ENCODE peak calls at places on chromosome 4, in seven cellular contexts. One of them, this sample, is unnamed.

GRCh38 chr4:56656346-56656643 is 24.8 kb downstream of the HOPX start:
- DNase-seq in stomach: peak
- DNase-seq in ovary: no peak
- DNase-seq in A549: no peak
- DNase-seq in breast epithelium: no peak
- DNase-seq in H1: no peak
- DNase-seq in suprapubic skin: no peak
- DNase-seq in this sample: no peak

GRCh38 chr4:8532245-8532781 is 47.9 kb upstream of the GPR78 start:
- DNase-seq in H1: no peak
- DNase-seq in breast epithelium: no peak
- DNase-seq in ovary: no peak
- DNase-seq in A549: no peak
- DNase-seq in suprapubic skin: no peak
- DNase-seq in stomach: no peak
- DNase-seq in this sample: no peak

GRCh38 chr4:65719635-65720034 is 49.3 kb upstream of the EPHA5 start:
- DNase-seq in A549: no peak
- DNase-seq in suprapubic skin: no peak
- DNase-seq in H1: no peak
- DNase-seq in breast epithelium: no peak
- DNase-seq in ovary: no peak
- DNase-seq in stomach: no peak
- DNase-seq in this sample: no peak

GRCh38 chr4:41144812-41145211 is 69.5 kb downstream of the APBB2 start:
- DNase-seq in stomach: no peak
- DNase-seq in H1: no peak
- DNase-seq in suprapubic skin: no peak
- DNase-seq in ovary: no peak
- DNase-seq in breast epithelium: no peak
- DNase-seq in A549: no peak
- DNase-seq in this sample: no peak

GRCh38 chr4:80237992-80238391 is 28.5 kb upstream of the FGF5 start:
- DNase-seq in H1: no peak
- DNase-seq in suprapubic skin: no peak
- DNase-seq in breast epithelium: no peak
- DNase-seq in A549: peak
- DNase-seq in ovary: no peak
- DNase-seq in stomach: no peak
- DNase-seq in this sample: no peak

GRCh38 chr4:168028568-168028967 is 63.8 kb upstream of the ANXA10 start:
- DNase-seq in suprapubic skin: no peak
- DNase-seq in ovary: no peak
- DNase-seq in A549: peak
- DNase-seq in H1: no peak
- DNase-seq in breast epithelium: no peak
- DNase-seq in stomach: peak
- DNase-seq in this sample: no peak

GRCh38 chr4:151866266-151866918 is 105.6 kb upstream of the GATB start:
- DNase-seq in stomach: no peak
- DNase-seq in A549: no peak
- DNase-seq in suprapubic skin: no peak
- DNase-seq in H1: no peak
- DNase-seq in breast epithelium: no peak
- DNase-seq in ovary: no peak
- DNase-seq in this sample: no peak

GRCh38 chr4:25113915-25114904 is 46.0 kb downstream of the SEPSECS start:
- DNase-seq in breast epithelium: no peak
- DNase-seq in A549: no peak
- DNase-seq in ovary: no peak
- DNase-seq in H1: no peak
- DNase-seq in suprapubic skin: no peak
- DNase-seq in stomach: no peak
- DNase-seq in this sample: peak

GRCh38 chr4:189084671-189085070 is 856.0 kb upstream of the FRG1 start:
- DNase-seq in suprapubic skin: no peak
- DNase-seq in ovary: no peak
- DNase-seq in breast epithelium: no peak
- DNase-seq in H1: no peak
- DNase-seq in A549: peak
- DNase-seq in stomach: no peak
- DNase-seq in this sample: no peak

GRCh38 chr4:105246712-105247111 is 100.0 kb downstream of the TET2 start:
- DNase-seq in breast epithelium: no peak
- DNase-seq in suprapubic skin: no peak
- DNase-seq in ovary: no peak
- DNase-seq in H1: no peak
- DNase-seq in A549: no peak
- DNase-seq in stomach: no peak
- DNase-seq in this sample: no peak

GRCh38 chr4:101229116-101229515 is 118.2 kb downstream of the PPP3CA start:
- DNase-seq in ovary: no peak
- DNase-seq in A549: no peak
- DNase-seq in stomach: no peak
- DNase-seq in suprapubic skin: no peak
- DNase-seq in H1: no peak
- DNase-seq in breast epithelium: no peak
- DNase-seq in this sample: no peak

GRCh38 chr4:93814722-93815121 is 13.8 kb upstream of the ATOH1 start:
- DNase-seq in H1: no peak
- DNase-seq in suprapubic skin: no peak
- DNase-seq in breast epithelium: no peak
- DNase-seq in ovary: no peak
- DNase-seq in stomach: no peak
- DNase-seq in A549: no peak
- DNase-seq in this sample: peak

GRCh38 chr4:15658136-15658535 is 3.0 kb upstream of the FBXL5 start:
- DNase-seq in suprapubic skin: no peak
- DNase-seq in breast epithelium: no peak
- DNase-seq in H1: no peak
- DNase-seq in stomach: no peak
- DNase-seq in ovary: no peak
- DNase-seq in A549: no peak
- DNase-seq in this sample: no peak

GRCh38 chr4:147823135-147823534 is 91.2 kb downstream of the ARHGAP10 start:
- DNase-seq in H1: no peak
- DNase-seq in ovary: no peak
- DNase-seq in A549: no peak
- DNase-seq in breast epithelium: no peak
- DNase-seq in stomach: no peak
- DNase-seq in suprapubic skin: no peak
- DNase-seq in this sample: no peak

GRCh38 chr4:161581262-161581661 is 582.5 kb downstream of the FSTL5 start:
- DNase-seq in ovary: no peak
- DNase-seq in breast epithelium: no peak
- DNase-seq in suprapubic skin: no peak
- DNase-seq in H1: no peak
- DNase-seq in stomach: no peak
- DNase-seq in A549: peak
- DNase-seq in this sample: no peak

GRCh38 chr4:171880136-171880535 is 66.9 kb downstream of the GALNTL6 start:
- DNase-seq in ovary: no peak
- DNase-seq in stomach: no peak
- DNase-seq in A549: peak
- DNase-seq in H1: no peak
- DNase-seq in suprapubic skin: no peak
- DNase-seq in breast epithelium: no peak
- DNase-seq in this sample: no peak

GRCh38 chr4:98828801-98829200 is 100.1 kb downstream of the EIF4E start:
- DNase-seq in suprapubic skin: no peak
- DNase-seq in stomach: no peak
- DNase-seq in A549: peak
- DNase-seq in ovary: no peak
- DNase-seq in breast epithelium: no peak
- DNase-seq in H1: no peak
- DNase-seq in this sample: no peak

GRCh38 chr4:116599859-116600258 is 485.5 kb downstream of the TRAM1L1 start:
- DNase-seq in H1: peak
- DNase-seq in A549: peak
- DNase-seq in suprapubic skin: peak
- DNase-seq in ovary: no peak
- DNase-seq in stomach: no peak
- DNase-seq in breast epithelium: no peak
- DNase-seq in this sample: no peak

GRCh38 chr4:139943277-139943676 is 210.7 kb downstream of the MAML3 start:
- DNase-seq in ovary: no peak
- DNase-seq in A549: no peak
- DNase-seq in H1: peak
- DNase-seq in stomach: no peak
- DNase-seq in suprapubic skin: no peak
- DNase-seq in breast epithelium: no peak
- DNase-seq in this sample: no peak

GRCh38 chr4:82017680-82018079 is 356.1 kb downstream of the HNRNPD start:
- DNase-seq in breast epithelium: no peak
- DNase-seq in suprapubic skin: no peak
- DNase-seq in stomach: no peak
- DNase-seq in H1: no peak
- DNase-seq in ovary: no peak
- DNase-seq in A549: peak
- DNase-seq in this sample: no peak

GRCh38 chr4:52883183-52883621 is 21.1 kb downstream of the RASL11B start:
- DNase-seq in A549: no peak
- DNase-seq in suprapubic skin: no peak
- DNase-seq in ovary: no peak
- DNase-seq in breast epithelium: no peak
- DNase-seq in stomach: no peak
- DNase-seq in H1: no peak
- DNase-seq in this sample: no peak

GRCh38 chr4:168723020-168723419 is 226.2 kb downstream of the PALLD start:
- DNase-seq in A549: no peak
- DNase-seq in suprapubic skin: no peak
- DNase-seq in stomach: no peak
- DNase-seq in ovary: no peak
- DNase-seq in breast epithelium: no peak
- DNase-seq in H1: no peak
- DNase-seq in this sample: peak

DNA sequence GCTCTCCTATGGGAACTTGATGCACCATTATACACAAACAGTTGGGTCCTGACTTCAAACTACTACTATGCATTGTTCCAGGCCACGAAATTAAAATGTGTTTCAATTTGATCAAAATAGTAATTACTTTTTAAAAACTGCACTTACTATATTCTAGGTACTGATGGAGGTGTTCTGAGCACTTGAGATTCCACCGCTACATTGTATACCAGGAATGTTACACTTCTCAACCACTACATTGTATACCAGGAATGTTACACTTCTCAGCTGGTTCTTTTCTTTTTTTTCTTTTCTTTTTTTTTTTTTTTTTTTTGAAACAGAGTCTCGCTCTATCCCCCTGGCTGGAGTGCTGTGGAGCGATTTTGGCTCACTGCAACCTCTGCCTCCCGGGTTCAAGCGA is 77.9 kb downstream of the ELOVL6 start:
- DNase-seq in ovary: no peak
- DNase-seq in suprapubic skin: no peak
- DNase-seq in breast epithelium: no peak
- DNase-seq in H1: no peak
- DNase-seq in A549: no peak
- DNase-seq in stomach: no peak
- DNase-seq in this sample: no peak
- TF ChIP-seq POLR2A in ovary: no peak
- TF ChIP-seq POLR2A in suprapubic skin: no peak
- TF ChIP-seq POLR2A in breast epithelium: no peak
- TF ChIP-seq POLR2A in H1: no peak
- TF ChIP-seq POLR2A in A549: no peak
- TF ChIP-seq POLR2A in stomach: no peak
- TF ChIP-seq POLR2A in this sample: no peak

GRCh38 chr4:83281326-83281725 is 3.3 kb downstream of the COQ2 start:
- DNase-seq in suprapubic skin: no peak
- DNase-seq in A549: peak
- DNase-seq in stomach: no peak
- DNase-seq in breast epithelium: no peak
- DNase-seq in H1: no peak
- DNase-seq in ovary: no peak
- DNase-seq in this sample: no peak

GRCh38 chr4:83282049-83282535 is 2.5 kb downstream of the COQ2 start:
- DNase-seq in ovary: peak
- DNase-seq in stomach: peak
- DNase-seq in H1: no peak
- DNase-seq in breast epithelium: no peak
- DNase-seq in A549: peak
- DNase-seq in suprapubic skin: no peak
- DNase-seq in this sample: peak

GRCh38 chr4:83285022-83285387 is 407 bp upstream of the COQ2 start:
- DNase-seq in ovary: peak
- DNase-seq in breast epithelium: no peak
- DNase-seq in H1: no peak
- DNase-seq in suprapubic skin: no peak
- DNase-seq in A549: peak
- DNase-seq in stomach: no peak
- DNase-seq in this sample: peak

GRCh38 chr4:83284161-83285021 is at the start of gene COQ2:
- DNase-seq in A549: peak
- DNase-seq in H1: peak
- DNase-seq in breast epithelium: peak
- DNase-seq in ovary: peak
- DNase-seq in suprapubic skin: peak
- DNase-seq in stomach: peak
- DNase-seq in this sample: peak
- TF ChIP-seq POLR2A in A549: peak
- TF ChIP-seq POLR2A in H1: peak
- TF ChIP-seq POLR2A in breast epithelium: no peak
- TF ChIP-seq POLR2A in ovary: peak
- TF ChIP-seq POLR2A in suprapubic skin: peak
- TF ChIP-seq POLR2A in stomach: no peak
- TF ChIP-seq POLR2A in this sample: peak

DNA sequence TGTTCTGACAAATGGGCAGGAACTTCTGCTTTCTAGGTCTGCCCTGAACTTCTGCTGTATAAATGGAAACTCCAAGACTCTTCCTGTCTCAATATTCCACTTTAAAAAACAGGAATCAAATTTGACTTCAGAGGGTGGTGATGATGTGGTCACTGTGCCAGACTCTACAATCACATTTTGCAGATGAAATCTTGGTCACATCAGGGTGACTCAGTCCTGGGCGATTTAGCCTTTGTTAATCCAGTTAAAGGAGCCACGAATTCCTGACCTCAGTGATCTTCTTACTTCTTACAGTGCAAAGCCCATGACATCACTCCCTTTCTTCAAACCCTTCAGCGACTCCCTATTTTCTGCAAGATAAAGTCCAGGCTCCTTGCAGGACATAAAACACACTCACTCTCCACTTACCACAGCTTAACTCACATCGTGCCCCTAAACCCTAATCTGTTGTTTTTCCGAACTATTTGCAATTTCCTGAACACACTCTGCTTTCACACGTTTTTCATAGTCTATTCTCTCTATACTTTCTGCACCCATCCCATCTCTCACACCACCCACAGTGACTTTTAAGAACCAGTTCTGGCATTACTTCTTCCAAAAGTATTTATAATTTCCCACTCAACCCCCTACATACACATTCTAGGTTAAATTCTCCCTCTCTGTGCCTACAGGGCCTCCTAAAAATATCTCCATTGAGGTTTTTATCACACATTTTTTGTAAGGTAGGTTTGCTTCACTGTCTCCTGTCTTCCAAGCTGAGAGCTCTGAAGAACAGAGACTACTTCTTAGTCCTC is 11.1 kb downstream of the GASK1B start:
- DNase-seq in A549: peak
- DNase-seq in stomach: no peak
- DNase-seq in suprapubic skin: no peak
- DNase-seq in breast epithelium: no peak
- DNase-seq in H1: no peak
- DNase-seq in ovary: no peak
- DNase-seq in this sample: peak
- TF ChIP-seq POLR2A in A549: no peak
- TF ChIP-seq POLR2A in stomach: no peak
- TF ChIP-seq POLR2A in suprapubic skin: no peak
- TF ChIP-seq POLR2A in breast epithelium: no peak
- TF ChIP-seq POLR2A in H1: no peak
- TF ChIP-seq POLR2A in ovary: no peak
- TF ChIP-seq POLR2A in this sample: peak

GRCh38 chr4:125520258-125520990 is 205.7 kb downstream of the FAT4 start:
- DNase-seq in A549: no peak
- DNase-seq in stomach: no peak
- DNase-seq in ovary: no peak
- DNase-seq in H1: no peak
- DNase-seq in suprapubic skin: no peak
- DNase-seq in breast epithelium: no peak
- DNase-seq in this sample: no peak
- TF ChIP-seq POLR2A in A549: no peak
- TF ChIP-seq POLR2A in stomach: no peak
- TF ChIP-seq POLR2A in ovary: no peak
- TF ChIP-seq POLR2A in H1: no peak
- TF ChIP-seq POLR2A in suprapubic skin: no peak
- TF ChIP-seq POLR2A in breast epithelium: no peak
- TF ChIP-seq POLR2A in this sample: no peak